ENCODE peak calls at places on chromosomes 2 and 18, in four cellular contexts. L is amniotic stem cell; A is naive thymus-derived CD4-positive, alpha-beta T cell; R is amygdala. P is an unnamed sample.

GRCh38 chr2:25389161-25389560 is 47.4 kb upstream of the DNMT3A start:
- DNase-seq in L (no peak), A (no peak), R (no peak), P (no peak)

GRCh38 chr2:85216051-85216431 is 82.8 kb downstream of the TCF7L1 start:
- DNase-seq in L (no peak), A (no peak), R (peak; percentile 57), P (no peak)

GRCh38 chr2:220560192-220560591 is 932.8 kb downstream of the SLC4A3 start:
- DNase-seq in L (no peak), A (no peak), R (no peak), P (no peak)

GRCh38 chr2:15844099-15844801 is 96.1 kb upstream of the MYCN start:
- DNase-seq in L (no peak), A (no peak), R (no peak), P (no peak)

GRCh38 chr2:124258481-124258880 is 233.4 kb downstream of the CNTNAP5 start:
- DNase-seq in L (no peak), A (no peak), R (no peak), P (no peak)

GRCh38 chr18:49926076-49926745 is 112.9 kb upstream of the ACAA2 start:
- DNase-seq in L (no peak), A (no peak), R (no peak), P (no peak)

GRCh38 chr2:151357359-151357758 is at the start of gene TNFAIP6:
- DNase-seq in L (peak; percentile 80), A (no peak), R (no peak), P (no peak)

GRCh38 chr18:52288403-52289004 is 51.5 kb upstream of the DCC start:
- DNase-seq in L (no peak), A (no peak), R (no peak), P (no peak)

GRCh38 chr2:177282101-177282573 is 17.6 kb upstream of the NFE2L2 start:
- DNase-seq in L (no peak), A (no peak), R (no peak), P (no peak)

GRCh38 chr2:115412501-115412900 is 970.1 kb downstream of the DPP10 start:
- DNase-seq in L (no peak), A (no peak), R (no peak), P (no peak)

GRCh38 chr2:70258532-70258875 is 567 bp downstream of the PCYOX1 start:
- DNase-seq in L (no peak), A (peak; percentile 16), R (no peak), P (no peak)

GRCh38 chr2:162480067-162480466 is 136.1 kb downstream of the GCA start:
- DNase-seq in L (no peak), A (no peak), R (no peak), P (no peak)

GRCh38 chr2:80238692-80239469 is 65.7 kb downstream of the LRRTM1 start:
- DNase-seq in L (no peak), A (peak; percentile 0), R (no peak), P (no peak)

P was measured in epithelial cell of prostate.